ENCODE peak calls at places on chromosome 2, in ten cellular contexts. One of them, this sample, is unnamed.

GRCh38 chr2:11839916-11840315 is 93.5 kb downstream of the LPIN1 start:
- DNase-seq in adrenal gland: no peak
- DNase-seq in OCI-LY7: no peak
- DNase-seq in A549: no peak
- DNase-seq in brain microvascular endothelial cell: peak; percentile 54
- DNase-seq in fibroblast of lung: no peak
- DNase-seq in BE2C: no peak
- DNase-seq in hepatocyte: no peak
- DNase-seq in Panc1: no peak
- DNase-seq in dorsolateral prefrontal cortex: no peak
- DNase-seq in this sample: no peak

GRCh38 chr2:150140777-150141176 is 346.7 kb downstream of the RND3 start:
- DNase-seq in OCI-LY7: no peak
- DNase-seq in Panc1: no peak
- DNase-seq in BE2C: no peak
- DNase-seq in dorsolateral prefrontal cortex: no peak
- DNase-seq in A549: no peak
- DNase-seq in fibroblast of lung: no peak
- DNase-seq in brain microvascular endothelial cell: no peak
- DNase-seq in adrenal gland: no peak
- DNase-seq in hepatocyte: no peak
- DNase-seq in this sample: no peak

GRCh38 chr2:4662161-4662779 is 958.9 kb downstream of the DCDC2C start:
- DNase-seq in BE2C: no peak
- DNase-seq in hepatocyte: no peak
- DNase-seq in dorsolateral prefrontal cortex: no peak
- DNase-seq in adrenal gland: no peak
- DNase-seq in brain microvascular endothelial cell: peak; percentile 88
- DNase-seq in Panc1: no peak
- DNase-seq in fibroblast of lung: no peak
- DNase-seq in OCI-LY7: no peak
- DNase-seq in A549: no peak
- DNase-seq in this sample: no peak

GRCh38 chr2:86512034-86512433 is 51.2 kb downstream of the CHMP3 start:
- DNase-seq in A549: no peak
- DNase-seq in dorsolateral prefrontal cortex: no peak
- DNase-seq in brain microvascular endothelial cell: no peak
- DNase-seq in hepatocyte: no peak
- DNase-seq in BE2C: no peak
- DNase-seq in adrenal gland: no peak
- DNase-seq in Panc1: no peak
- DNase-seq in fibroblast of lung: no peak
- DNase-seq in OCI-LY7: no peak
- DNase-seq in this sample: no peak

GRCh38 chr2:214069254-214069653 is 341.6 kb upstream of the VWC2L start:
- DNase-seq in hepatocyte: peak; percentile 55
- DNase-seq in BE2C: peak; percentile 61
- DNase-seq in brain microvascular endothelial cell: peak; percentile 96
- DNase-seq in adrenal gland: peak; percentile 24
- DNase-seq in OCI-LY7: no peak
- DNase-seq in Panc1: peak; percentile 87
- DNase-seq in dorsolateral prefrontal cortex: no peak
- DNase-seq in fibroblast of lung: peak; percentile 86
- DNase-seq in A549: peak; percentile 52
- DNase-seq in this sample: no peak

GRCh38 chr2:224584111-224584764 is 925 bp downstream of the CUL3 start:
- DNase-seq in OCI-LY7: peak; percentile 69
- DNase-seq in dorsolateral prefrontal cortex: peak; percentile 22
- DNase-seq in adrenal gland: peak; percentile 67
- DNase-seq in fibroblast of lung: peak; percentile 49
- DNase-seq in BE2C: peak; percentile 37
- DNase-seq in A549: peak; percentile 10
- DNase-seq in Panc1: no peak
- DNase-seq in brain microvascular endothelial cell: peak; percentile 30
- DNase-seq in hepatocyte: peak; percentile 42
- DNase-seq in this sample: no peak

GRCh38 chr2:237156131-237156856 is 70.6 kb downstream of the COPS8 start:
- DNase-seq in OCI-LY7: no peak
- DNase-seq in adrenal gland: no peak
- DNase-seq in fibroblast of lung: peak; percentile 84
- DNase-seq in dorsolateral prefrontal cortex: no peak
- DNase-seq in brain microvascular endothelial cell: peak; percentile 83
- DNase-seq in Panc1: no peak
- DNase-seq in hepatocyte: peak; percentile 52
- DNase-seq in A549: no peak
- DNase-seq in BE2C: no peak
- DNase-seq in this sample: no peak

GRCh38 chr2:18548618-18549017 is 11.8 kb downstream of the RDH14 start:
- DNase-seq in dorsolateral prefrontal cortex: no peak
- DNase-seq in Panc1: no peak
- DNase-seq in fibroblast of lung: no peak
- DNase-seq in A549: no peak
- DNase-seq in brain microvascular endothelial cell: no peak
- DNase-seq in OCI-LY7: no peak
- DNase-seq in BE2C: no peak
- DNase-seq in hepatocyte: no peak
- DNase-seq in adrenal gland: no peak
- DNase-seq in this sample: no peak

GRCh38 chr2:85584354-85584856 is at the start of gene VAMP5:
- DNase-seq in hepatocyte: peak; percentile 80
- DNase-seq in OCI-LY7: no peak
- DNase-seq in fibroblast of lung: no peak
- DNase-seq in adrenal gland: peak; percentile 40
- DNase-seq in A549: no peak
- DNase-seq in BE2C: peak; percentile 16
- DNase-seq in Panc1: no peak
- DNase-seq in brain microvascular endothelial cell: no peak
- DNase-seq in dorsolateral prefrontal cortex: no peak
- DNase-seq in this sample: no peak

GRCh38 chr2:232139786-232140562 is 178.5 kb downstream of the DIS3L2 start:
- DNase-seq in Panc1: no peak
- DNase-seq in dorsolateral prefrontal cortex: no peak
- DNase-seq in BE2C: no peak
- DNase-seq in hepatocyte: no peak
- DNase-seq in brain microvascular endothelial cell: no peak
- DNase-seq in fibroblast of lung: no peak
- DNase-seq in OCI-LY7: no peak
- DNase-seq in A549: no peak
- DNase-seq in adrenal gland: no peak
- DNase-seq in this sample: no peak

GRCh38 chr2:233240897-233241296 is 10.6 kb upstream of the ATG16L1 start:
- DNase-seq in dorsolateral prefrontal cortex: no peak
- DNase-seq in fibroblast of lung: no peak
- DNase-seq in adrenal gland: no peak
- DNase-seq in Panc1: no peak
- DNase-seq in BE2C: no peak
- DNase-seq in A549: no peak
- DNase-seq in brain microvascular endothelial cell: no peak
- DNase-seq in hepatocyte: no peak
- DNase-seq in OCI-LY7: peak; percentile 77
- DNase-seq in this sample: no peak

GRCh38 chr2:215707608-215708007 is 271.7 kb upstream of the FN1 start:
- DNase-seq in Panc1: no peak
- DNase-seq in hepatocyte: no peak
- DNase-seq in A549: no peak
- DNase-seq in adrenal gland: no peak
- DNase-seq in fibroblast of lung: no peak
- DNase-seq in dorsolateral prefrontal cortex: no peak
- DNase-seq in BE2C: no peak
- DNase-seq in OCI-LY7: no peak
- DNase-seq in brain microvascular endothelial cell: no peak
- DNase-seq in this sample: no peak

GRCh38 chr2:71889991-71890684 is 257.5 kb downstream of the CYP26B1 start:
- DNase-seq in adrenal gland: peak; percentile 68
- DNase-seq in Panc1: no peak
- DNase-seq in hepatocyte: no peak
- DNase-seq in brain microvascular endothelial cell: peak; percentile 88
- DNase-seq in dorsolateral prefrontal cortex: no peak
- DNase-seq in fibroblast of lung: peak; percentile 85
- DNase-seq in OCI-LY7: no peak
- DNase-seq in BE2C: no peak
- DNase-seq in A549: no peak
- DNase-seq in this sample: no peak

GRCh38 chr2:121791801-121792221 is 36.4 kb downstream of the TSN start:
- DNase-seq in BE2C: no peak
- DNase-seq in OCI-LY7: no peak
- DNase-seq in fibroblast of lung: no peak
- DNase-seq in adrenal gland: no peak
- DNase-seq in hepatocyte: no peak
- DNase-seq in A549: no peak
- DNase-seq in dorsolateral prefrontal cortex: no peak
- DNase-seq in brain microvascular endothelial cell: no peak
- DNase-seq in Panc1: no peak
- DNase-seq in this sample: no peak
- H3K4me3 ChIP-seq in BE2C: no peak overlapping the region
- H3K4me3 ChIP-seq in OCI-LY7: no peak overlapping the region
- H3K4me3 ChIP-seq in fibroblast of lung: no peak overlapping the region
- H3K4me3 ChIP-seq in adrenal gland: no peak overlapping the region
- H3K4me3 ChIP-seq in hepatocyte: no peak overlapping the region
- H3K4me3 ChIP-seq in A549: no peak overlapping the region
- H3K4me3 ChIP-seq in dorsolateral prefrontal cortex: no peak overlapping the region
- H3K4me3 ChIP-seq in brain microvascular endothelial cell: no peak overlapping the region
- H3K4me3 ChIP-seq in Panc1: no peak overlapping the region
- H3K4me3 ChIP-seq in this sample: no peak overlapping the region

GRCh38 chr2:104945866-104946265 is 92.0 kb downstream of the POU3F3 start:
- DNase-seq in BE2C: no peak
- DNase-seq in OCI-LY7: no peak
- DNase-seq in dorsolateral prefrontal cortex: no peak
- DNase-seq in hepatocyte: no peak
- DNase-seq in A549: no peak
- DNase-seq in brain microvascular endothelial cell: no peak
- DNase-seq in adrenal gland: no peak
- DNase-seq in fibroblast of lung: no peak
- DNase-seq in Panc1: no peak
- DNase-seq in this sample: no peak

GRCh38 chr2:104945211-104945610 is 91.3 kb downstream of the POU3F3 start:
- DNase-seq in dorsolateral prefrontal cortex: no peak
- DNase-seq in Panc1: no peak
- DNase-seq in A549: no peak
- DNase-seq in OCI-LY7: no peak
- DNase-seq in BE2C: no peak
- DNase-seq in fibroblast of lung: no peak
- DNase-seq in hepatocyte: no peak
- DNase-seq in adrenal gland: no peak
- DNase-seq in brain microvascular endothelial cell: no peak
- DNase-seq in this sample: no peak

GRCh38 chr2:104939570-104940235 is 85.8 kb downstream of the POU3F3 start:
- DNase-seq in BE2C: no peak
- DNase-seq in A549: no peak
- DNase-seq in adrenal gland: no peak
- DNase-seq in brain microvascular endothelial cell: no peak
- DNase-seq in OCI-LY7: no peak
- DNase-seq in dorsolateral prefrontal cortex: no peak
- DNase-seq in fibroblast of lung: no peak
- DNase-seq in hepatocyte: no peak
- DNase-seq in Panc1: no peak
- DNase-seq in this sample: no peak

GRCh38 chr2:104944495-104944894 is 90.6 kb downstream of the POU3F3 start:
- DNase-seq in fibroblast of lung: no peak
- DNase-seq in BE2C: no peak
- DNase-seq in brain microvascular endothelial cell: no peak
- DNase-seq in hepatocyte: peak; percentile 27
- DNase-seq in adrenal gland: no peak
- DNase-seq in dorsolateral prefrontal cortex: no peak
- DNase-seq in A549: peak; percentile 3
- DNase-seq in Panc1: peak; percentile 2
- DNase-seq in OCI-LY7: peak; percentile 16
- DNase-seq in this sample: no peak
- TF ChIP-seq CTCF in fibroblast of lung: no peak
- TF ChIP-seq CTCF in BE2C: peak; percentile 44
- TF ChIP-seq CTCF in brain microvascular endothelial cell: peak; percentile 47
- TF ChIP-seq CTCF in hepatocyte: peak; percentile 60
- TF ChIP-seq CTCF in adrenal gland: peak; percentile 41
- TF ChIP-seq CTCF in dorsolateral prefrontal cortex: peak; percentile 57
- TF ChIP-seq CTCF in A549: peak; percentile 51
- TF ChIP-seq CTCF in Panc1: peak; percentile 70
- TF ChIP-seq CTCF in OCI-LY7: peak; percentile 67
- TF ChIP-seq CTCF in this sample: peak; percentile 19

DNA sequence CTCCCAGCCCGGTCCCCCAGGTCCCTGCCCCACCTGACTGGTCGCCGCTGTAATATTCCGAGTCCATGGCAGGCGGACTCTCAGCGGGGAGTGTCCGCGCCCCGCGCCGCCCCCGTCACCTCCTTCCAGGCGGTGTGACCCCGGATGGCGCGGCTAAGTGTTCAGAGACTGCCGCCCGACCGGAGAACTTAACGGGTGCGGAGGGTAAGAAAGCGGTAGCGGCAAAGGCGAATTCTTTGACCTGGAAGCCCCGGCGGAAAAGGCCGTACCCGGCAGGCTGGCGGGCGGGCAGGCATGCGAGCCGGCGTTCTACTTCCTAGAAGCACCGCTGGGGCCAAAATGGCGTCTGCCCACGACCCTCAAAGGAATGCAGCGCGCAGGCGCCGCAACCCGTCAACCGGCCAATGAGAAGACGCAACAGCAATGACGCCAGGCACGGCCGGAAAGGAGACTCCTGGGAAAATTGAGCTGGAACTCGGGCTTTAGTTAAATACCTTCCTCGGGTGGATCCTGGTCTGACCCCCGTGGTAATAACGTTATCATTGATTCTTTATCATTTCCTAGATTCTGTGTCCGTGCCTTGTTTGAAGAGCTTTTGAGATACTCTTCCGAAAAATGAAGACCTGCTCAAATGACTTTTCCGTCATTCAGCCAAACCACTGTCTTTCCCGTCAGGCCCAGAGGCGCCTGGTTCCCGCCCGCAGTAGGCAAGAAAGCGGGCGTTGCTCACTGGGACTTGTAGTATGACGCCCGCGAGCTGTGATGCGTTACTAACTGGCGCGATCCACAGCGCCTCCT is at the start of gene IWS1:
- DNase-seq in BE2C: peak; percentile 88
- DNase-seq in A549: peak; percentile 89
- DNase-seq in OCI-LY7: peak; percentile 97
- DNase-seq in hepatocyte: peak; percentile 99
- DNase-seq in adrenal gland: peak; percentile 97
- DNase-seq in fibroblast of lung: peak; percentile 97
- DNase-seq in brain microvascular endothelial cell: peak; percentile 95
- DNase-seq in Panc1: peak; percentile 89
- DNase-seq in dorsolateral prefrontal cortex: peak; percentile 95
- DNase-seq in this sample: peak; percentile 84
- H3K4me3 ChIP-seq in BE2C: peak within 1 kb of the TSS; percentile 92
- H3K4me3 ChIP-seq in A549: peak within 1 kb of the TSS; percentile 99
- H3K4me3 ChIP-seq in OCI-LY7: peak within 1 kb of the TSS; percentile 82
- H3K4me3 ChIP-seq in hepatocyte: peak within 1 kb of the TSS; percentile 65
- H3K4me3 ChIP-seq in adrenal gland: peak within 1 kb of the TSS; percentile 13
- H3K4me3 ChIP-seq in fibroblast of lung: peak within 1 kb of the TSS; percentile 95
- H3K4me3 ChIP-seq in brain microvascular endothelial cell: peak within 1 kb of the TSS; percentile 86
- H3K4me3 ChIP-seq in Panc1: peak within 1 kb of the TSS; percentile 91
- H3K4me3 ChIP-seq in dorsolateral prefrontal cortex: peak within 1 kb of the TSS; percentile 87
- H3K4me3 ChIP-seq in this sample: peak within 1 kb of the TSS; percentile 91

GRCh38 chr2:153575171-153575853 is 96.8 kb upstream of the RPRM start:
- DNase-seq in brain microvascular endothelial cell: no peak
- DNase-seq in Panc1: no peak
- DNase-seq in adrenal gland: no peak
- DNase-seq in OCI-LY7: no peak
- DNase-seq in dorsolateral prefrontal cortex: no peak
- DNase-seq in BE2C: no peak
- DNase-seq in hepatocyte: no peak
- DNase-seq in fibroblast of lung: no peak
- DNase-seq in A549: no peak
- DNase-seq in this sample: no peak
- TF ChIP-seq CTCF in brain microvascular endothelial cell: no peak
- TF ChIP-seq CTCF in Panc1: no peak
- TF ChIP-seq CTCF in adrenal gland: no peak
- TF ChIP-seq CTCF in OCI-LY7: no peak
- TF ChIP-seq CTCF in dorsolateral prefrontal cortex: no peak
- TF ChIP-seq CTCF in BE2C: no peak
- TF ChIP-seq CTCF in hepatocyte: no peak
- TF ChIP-seq CTCF in fibroblast of lung: no peak
- TF ChIP-seq CTCF in A549: no peak
- TF ChIP-seq CTCF in this sample: peak; percentile 19

This sample was measured in GM12864.